ENCODE peak calls at places on chromosomes 5 and 9, in eight cellular contexts. O is left cardiac atrium; J is Right ventricle myocardium inferior; M is CD8-positive, alpha-beta T cell; S is hepatic stellate cell; Q is WTC11; E is activated naive CD4-positive, alpha-beta T cell; D is hippocampal formation. X is an unnamed sample.

GRCh38 chr9:133676450-133676849 is 40.3 kb downstream of the DBH start:
- DNase-seq in D (no peak), S (no peak), M (no peak), J (peak; percentile 18), Q (no peak), E (no peak), O (peak; percentile 58), X (no peak)

GRCh38 chr5:153623906-153624765 is 133.7 kb downstream of the GRIA1 start:
- DNase-seq in S (no peak), Q (no peak), E (no peak), D (no peak), O (no peak), M (no peak), J (no peak), X (no peak)

GRCh38 chr5:168366124-168366523 is 74.7 kb downstream of the WWC1 start:
- DNase-seq in D (no peak), J (no peak), M (no peak), Q (no peak), O (no peak), S (peak; percentile 52), E (no peak), X (peak; percentile 77)

GRCh38 chr5:128714551-128714950 is 176.5 kb upstream of the FBN2 start:
- DNase-seq in O (no peak), M (no peak), J (no peak), Q (no peak), D (no peak), E (no peak), S (no peak), X (no peak)

GRCh38 chr5:126544087-126544740 is 50.8 kb downstream of the ALDH7A1 start:
- DNase-seq in S (peak; percentile 39), M (no peak), O (no peak), D (no peak), J (no peak), E (no peak), Q (peak; percentile 45), X (peak; percentile 35)

GRCh38 chr5:176870110-176870591 is 29.0 kb downstream of the HK3 start:
- DNase-seq in J (peak; percentile 72), Q (peak; percentile 83), M (no peak), D (no peak), S (peak; percentile 91), E (no peak), O (peak; percentile 46), X (peak; percentile 13)

GRCh38 chr5:126233256-126233655 is 190.0 kb upstream of the GRAMD2B start:
- DNase-seq in D (no peak), M (no peak), Q (no peak), O (no peak), J (no peak), S (no peak), E (no peak), X (no peak)

GRCh38 chr9:100111235-100111634 is 12.2 kb downstream of the INVS start:
- DNase-seq in E (no peak), O (peak; percentile 90), Q (no peak), J (peak; percentile 90), D (peak; percentile 57), M (no peak), S (peak; percentile 58), X (peak; percentile 95)

GRCh38 chr9:942805-943580 is 33.5 kb upstream of the DMRT3 start:
- DNase-seq in D (no peak), J (no peak), Q (no peak), S (no peak), M (no peak), O (no peak), E (no peak), X (no peak)

GRCh38 chr5:126624534-126624933 is 23.8 kb downstream of the PHAX start:
- DNase-seq in D (no peak), S (peak; percentile 81), E (no peak), Q (no peak), M (no peak), J (no peak), O (no peak), X (peak; percentile 55)

GRCh38 chr5:52837068-52837467 is 49.4 kb downstream of the ITGA1 start:
- DNase-seq in D (no peak), S (no peak), E (no peak), Q (no peak), O (peak; percentile 25), M (no peak), J (no peak), X (no peak)

GRCh38 chr5:170092702-170093101 is 13.0 kb upstream of the FOXI1 start:
- DNase-seq in O (no peak), J (no peak), E (no peak), S (no peak), Q (no peak), D (no peak), M (no peak), X (no peak)

GRCh38 chr5:127875235-127876021 is 172.2 kb downstream of the CCDC192 start:
- DNase-seq in E (no peak), O (peak; percentile 37), S (peak; percentile 21), M (no peak), D (peak; percentile 51), Q (peak; percentile 37), J (no peak), X (peak; percentile 70)

GRCh38 chr9:129178579-129178909 is 483 bp upstream of the IER5L start:
- DNase-seq in E (no peak), D (no peak), Q (no peak), O (no peak), M (no peak), S (no peak), J (no peak), X (no peak)

GRCh38 chr9:74577956-74578355 is 80.8 kb downstream of the RORB start:
- DNase-seq in D (no peak), S (no peak), E (no peak), J (no peak), M (no peak), Q (no peak), O (no peak), X (no peak)

GRCh38 chr9:3526903-3527652 is 1.3 kb upstream of the RFX3 start:
- DNase-seq in M (no peak), O (peak; percentile 18), D (peak; percentile 64), Q (no peak), S (peak; percentile 3), E (no peak), J (no peak), X (peak; percentile 31)

GRCh38 chr9:250039-250438 is 35.4 kb downstream of the DOCK8 start:
- DNase-seq in S (no peak), E (no peak), M (no peak), O (no peak), D (no peak), Q (no peak), J (no peak), X (peak; percentile 95)

GRCh38 chr5:15483348-15484090 is 16.5 kb upstream of the FBXL7 start:
- DNase-seq in Q (no peak), J (no peak), O (no peak), M (no peak), D (no peak), E (no peak), S (no peak), X (no peak)

GRCh38 chr5:79069488-79070001 is at the start of the genes BHMT2 and DMGDH:
- DNase-seq in O (peak; percentile 61), Q (no peak), S (peak; percentile 56), J (peak; percentile 79), E (no peak), D (no peak), M (no peak), X (no peak)

GRCh38 chr9:20526500-20527319 is 95.6 kb downstream of the MLLT3 start:
- DNase-seq in O (no peak), J (no peak), E (no peak), Q (no peak), S (no peak), M (no peak), D (no peak), X (no peak)

GRCh38 chr5:73815631-73816030 is 189.6 kb downstream of the ARHGEF28 start:
- DNase-seq in M (no peak), Q (no peak), E (no peak), D (no peak), S (no peak), J (no peak), O (no peak), X (no peak)

GRCh38 chr5:132387649-132388117 is 18.2 kb downstream of the SLC22A5 start:
- DNase-seq in Q (no peak), E (no peak), O (peak; percentile 65), J (peak; percentile 66), S (peak; percentile 95), D (no peak), M (no peak), X (peak; percentile 89)

GRCh38 chr5:153613143-153613542 is 122.7 kb downstream of the GRIA1 start:
- DNase-seq in D (no peak), J (no peak), E (no peak), S (no peak), Q (no peak), M (no peak), O (no peak), X (no peak)

GRCh38 chr5:111932628-111933027 is 175.6 kb upstream of the NREP start:
- DNase-seq in S (no peak), O (peak; percentile 27), M (no peak), Q (no peak), J (no peak), D (no peak), E (no peak), X (no peak)

GRCh38 chr5:160274483-160274931 is 37.9 kb downstream of the CCNJL start:
- DNase-seq in E (no peak), S (no peak), J (no peak), D (no peak), M (no peak), Q (no peak), O (no peak), X (no peak)

GRCh38 chr5:143737073-143737472 is 74.9 kb upstream of the HMHB1 start:
- DNase-seq in S (no peak), E (no peak), M (no peak), O (no peak), Q (no peak), D (no peak), J (no peak), X (peak; percentile 35)

GRCh38 chr9:123364241-123364824 is 8.3 kb downstream of the CRB2 start:
- DNase-seq in M (no peak), D (peak; percentile 82), E (no peak), O (peak; percentile 55), Q (no peak), S (no peak), J (no peak), X (no peak)

GRCh38 chr5:80967500-80968181 is 7.5 kb downstream of the RASGRF2 start:
- DNase-seq in D (no peak), Q (no peak), S (peak; percentile 58), J (no peak), E (no peak), M (no peak), O (no peak), X (peak; percentile 46)

GRCh38 chr5:155094455-155094854 is 80.9 kb downstream of the KIF4B start:
- DNase-seq in O (no peak), Q (no peak), E (no peak), J (no peak), D (no peak), M (no peak), S (no peak), X (no peak)

GRCh38 chr5:51414516-51414915 is 31.3 kb downstream of the ISL1 start:
- DNase-seq in S (no peak), O (no peak), D (no peak), M (no peak), Q (no peak), J (no peak), E (no peak), X (no peak)

GRCh38 chr5:112333236-112333850 is 85.7 kb downstream of the EPB41L4A start:
- DNase-seq in Q (no peak), E (no peak), O (no peak), D (no peak), S (no peak), J (no peak), M (no peak), X (no peak)

GRCh38 chr9:111925784-111926183 is 29.2 kb downstream of the UGCG start:
- DNase-seq in E (no peak), S (no peak), J (no peak), M (no peak), D (no peak), Q (no peak), O (no peak), X (no peak)

GRCh38 chr5:81719743-81720142 is 31.2 kb downstream of the SSBP2 start:
- DNase-seq in J (no peak), E (no peak), S (no peak), M (no peak), Q (no peak), D (no peak), O (no peak), X (no peak)

GRCh38 chr9:115213777-115214428 is 95.9 kb upstream of the TNC start:
- DNase-seq in E (no peak), S (peak; percentile 31), Q (no peak), M (no peak), D (no peak), J (no peak), O (no peak), X (no peak)